ENCODE peak calls at places on chromosomes 5 and 9, in nine cellular contexts. J is foreskin fibroblast, M is H9, P is fibroblast of lung, X is lower leg skin, O is body of pancreas, Q is keratinocyte, B is left lung, S is fibroblast of pulmonary artery. N is an unnamed sample.

GRCh38 chr5:77301447-77301878 is 91.0 kb downstream of the PDE8B start:
- DNase-seq in J (peak), M (no peak), P (peak), X (no peak), O (no peak), Q (no peak), B (no peak), S (peak), N (no peak)

GRCh38 chr5:135212361-135213033 is 178.5 kb upstream of the PITX1 start:
- DNase-seq in J (no peak), M (peak), P (no peak), X (peak), O (no peak), Q (no peak), B (no peak), S (no peak), N (no peak)

GRCh38 chr9:131923132-131923671 is 156.5 kb downstream of the MED27 start:
- DNase-seq in J (no peak), M (no peak), P (no peak), X (no peak), O (no peak), Q (no peak), B (no peak), S (no peak), N (no peak)

GRCh38 chr5:122756263-122756911 is 18.5 kb upstream of the SNX2 start:
- DNase-seq in J (peak), M (no peak), P (peak), X (no peak), O (no peak), Q (no peak), B (no peak), S (peak), N (peak)

GRCh38 chr5:147512640-147513334 is 2.9 kb upstream of the DPYSL3 start:
- DNase-seq in J (peak), M (no peak), P (no peak), X (no peak), O (no peak), Q (no peak), B (no peak), S (no peak), N (no peak)

GRCh38 chr5:96968074-96968473 is 32.2 kb downstream of the LNPEP start:
- DNase-seq in J (peak), M (no peak), P (peak), X (no peak), O (no peak), Q (no peak), B (no peak), S (peak), N (peak)

GRCh38 chr5:34517249-34517648 is 138.9 kb upstream of the RAI14 start:
- DNase-seq in J (peak), M (no peak), P (peak), X (no peak), O (no peak), Q (no peak), B (no peak), S (peak), N (peak)

GRCh38 chr5:105956456-105957177 is 1714.1 kb downstream of the EFNA5 start:
- DNase-seq in J (peak), M (no peak), P (peak), X (no peak), O (no peak), Q (no peak), B (no peak), S (peak), N (peak)

GRCh38 chr5:33852327-33852726 is 39.5 kb downstream of the ADAMTS12 start:
- DNase-seq in J (peak), M (no peak), P (peak), X (no peak), O (no peak), Q (no peak), B (no peak), S (peak), N (no peak)

GRCh38 chr9:129141066-129142041 is 30.1 kb downstream of the PTPA start:
- DNase-seq in J (peak), M (peak), P (peak), X (peak), O (peak), Q (no peak), B (peak), S (peak), N (peak)

GRCh38 chr5:68395844-68396523 is 180.4 kb downstream of the PIK3R1 start:
- DNase-seq in J (no peak), M (no peak), P (no peak), X (no peak), O (peak), Q (no peak), B (no peak), S (no peak), N (no peak)

GRCh38 chr9:77802064-77802463 is 153.9 kb upstream of the GNA14 start:
- DNase-seq in J (no peak), M (no peak), P (no peak), X (no peak), O (no peak), Q (no peak), B (no peak), S (no peak), N (no peak)

GRCh38 chr5:80919678-80920196 is 40.4 kb upstream of the RASGRF2 start:
- DNase-seq in J (no peak), M (no peak), P (no peak), X (no peak), O (no peak), Q (no peak), B (no peak), S (no peak), N (no peak)

GRCh38 chr5:3199941-3200340 is 395.7 kb upstream of the IRX1 start:
- DNase-seq in J (no peak), M (no peak), P (no peak), X (no peak), O (no peak), Q (no peak), B (no peak), S (no peak), N (no peak)

GRCh38 chr9:35910613-35911488 is 1.6 kb downstream of the SPAAR start:
- DNase-seq in J (peak), M (no peak), P (peak), X (peak), O (peak), Q (no peak), B (no peak), S (peak), N (peak)

GRCh38 chr5:142977363-142978051 is 207.3 kb downstream of the ARHGAP26 start:
- DNase-seq in J (peak), M (no peak), P (peak), X (no peak), O (no peak), Q (no peak), B (no peak), S (peak), N (peak)

GRCh38 chr9:131707677-131708612 is 31.9 kb downstream of the RAPGEF1 start:
- DNase-seq in J (peak), M (no peak), P (peak), X (peak), O (peak), Q (no peak), B (peak), S (peak), N (peak)

GRCh38 chr9:105972805-105973204 is 278.5 kb downstream of the TMEM38B start:
- DNase-seq in J (no peak), M (no peak), P (no peak), X (no peak), O (no peak), Q (no peak), B (no peak), S (no peak), N (no peak)

GRCh38 chr5:141486091-141486490 is 1.3 kb downstream of the PCDHGC4 start:
- DNase-seq in J (no peak), M (no peak), P (no peak), X (no peak), O (no peak), Q (no peak), B (no peak), S (no peak), N (no peak)

GRCh38 chr5:57219386-57219785 is 45.5 kb downstream of the GPBP1 start:
- DNase-seq in J (no peak), M (no peak), P (no peak), X (no peak), O (no peak), Q (no peak), B (no peak), S (no peak), N (no peak)

GRCh38 chr5:68817696-68818695 is 275.8 kb upstream of the SLC30A5 start:
- DNase-seq in J (peak), M (peak), P (peak), X (no peak), O (no peak), Q (no peak), B (no peak), S (no peak), N (no peak)

GRCh38 chr9:137370865-137371520 is 52.0 kb downstream of the EXD3 start:
- DNase-seq in J (no peak), M (peak), P (peak), X (peak), O (peak), Q (no peak), B (peak), S (no peak), N (no peak)

GRCh38 chr5:153592081-153592480 is 101.6 kb downstream of the GRIA1 start:
- DNase-seq in J (no peak), M (no peak), P (no peak), X (no peak), O (no peak), Q (no peak), B (no peak), S (no peak), N (no peak)

GRCh38 chr9:5949103-5949699 is 58.5 kb downstream of the MLANA start:
- DNase-seq in J (peak), M (no peak), P (peak), X (peak), O (no peak), Q (no peak), B (no peak), S (peak), N (peak)

GRCh38 chr9:130331573-130331972 is 66.0 kb downstream of the HMCN2 start:
- DNase-seq in J (peak), M (no peak), P (peak), X (no peak), O (peak), Q (no peak), B (no peak), S (peak), N (peak)

GRCh38 chr5:174796711-174797192 is 72.4 kb downstream of the MSX2 start:
- DNase-seq in J (peak), M (no peak), P (no peak), X (peak), O (no peak), Q (no peak), B (no peak), S (no peak), N (no peak)

GRCh38 chr9:16207161-16207560 is 654.3 kb downstream of the CCDC171 start:
- DNase-seq in J (peak), M (no peak), P (peak), X (no peak), O (no peak), Q (no peak), B (no peak), S (peak), N (no peak)

GRCh38 chr5:129460951-129461815 is 1.1 kb downstream of the ADAMTS19 start:
- DNase-seq in J (peak), M (peak), P (peak), X (no peak), O (peak), Q (no peak), B (no peak), S (peak), N (no peak)

GRCh38 chr5:52915176-52915875 is 73.8 kb upstream of the ITGA2 start:
- DNase-seq in J (peak), M (peak), P (peak), X (no peak), O (peak), Q (peak), B (no peak), S (peak), N (peak)

GRCh38 chr5:52925001-52925400 is 64.2 kb upstream of the ITGA2 start:
- DNase-seq in J (no peak), M (no peak), P (no peak), X (no peak), O (no peak), Q (no peak), B (no peak), S (peak), N (peak)

GRCh38 chr5:52922384-52922783 is 66.8 kb upstream of the ITGA2 start:
- DNase-seq in J (peak), M (peak), P (peak), X (no peak), O (peak), Q (peak), B (peak), S (peak), N (peak)

GRCh38 chr5:52924458-52924857 is 64.7 kb upstream of the ITGA2 start:
- DNase-seq in J (no peak), M (no peak), P (no peak), X (no peak), O (no peak), Q (no peak), B (no peak), S (no peak), N (no peak)

DNA sequence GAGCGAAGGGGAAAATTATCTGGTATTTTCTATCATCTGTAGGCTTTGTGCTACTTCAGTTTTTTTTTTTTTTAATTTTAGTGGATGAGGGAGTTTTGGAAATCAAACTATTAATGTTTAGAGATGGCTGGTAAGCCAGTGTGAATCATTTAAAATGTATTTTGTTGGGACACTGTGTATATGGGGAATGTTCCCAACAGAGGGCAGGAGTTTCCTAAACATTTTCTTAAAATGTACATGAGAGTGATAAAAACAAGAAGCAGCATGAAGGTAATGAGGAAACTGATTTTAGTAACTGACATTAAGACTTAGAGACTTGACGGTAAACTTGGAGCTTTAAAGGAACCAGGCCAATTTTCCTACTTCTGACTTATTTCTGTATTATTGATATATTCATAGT is 68.2 kb upstream of the ITGA2 start:
- DNase-seq in J (peak), M (no peak), P (peak), X (no peak), O (no peak), Q (no peak), B (no peak), S (peak), N (peak)
- TF ChIP-seq CTCF in J (no peak), M (no peak), P (no peak), X (no peak), O (no peak), Q (no peak), B (no peak), S (peak), N (no peak)

DNA sequence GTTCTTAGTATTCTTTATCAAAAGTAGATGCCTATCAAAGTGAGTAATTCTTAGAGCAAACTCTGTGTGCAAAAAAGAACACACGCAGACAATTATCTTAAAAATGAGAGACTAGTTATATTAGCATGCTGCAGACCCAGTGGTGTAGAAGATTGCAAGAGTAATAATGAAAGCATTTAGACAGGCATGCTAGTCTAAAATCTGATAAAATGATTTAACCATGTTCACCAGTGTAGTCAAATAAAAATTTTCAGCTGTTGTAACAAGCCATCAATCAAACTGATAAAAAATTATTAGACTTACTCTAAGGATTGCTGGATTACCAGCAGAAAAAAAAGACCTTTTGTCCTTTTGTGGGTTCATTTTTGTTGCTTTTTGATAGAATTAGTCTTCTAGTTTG is 241.9 kb upstream of the TLE4 start:
- DNase-seq in J (no peak), M (no peak), P (peak), X (no peak), O (no peak), Q (no peak), B (no peak), S (no peak), N (no peak)
- TF ChIP-seq CTCF in J (no peak), M (no peak), P (no peak), X (no peak), O (no peak), Q (no peak), B (no peak), S (no peak), N (no peak)

GRCh38 chr9:127225747-127226646 is 38.6 kb upstream of the GARNL3 start:
- DNase-seq in J (peak), M (no peak), P (no peak), X (peak), O (no peak), Q (no peak), B (no peak), S (no peak), N (no peak)

GRCh38 chr9:127223810-127224177 is 40.8 kb upstream of the GARNL3 start:
- DNase-seq in J (no peak), M (no peak), P (no peak), X (peak), O (no peak), Q (no peak), B (no peak), S (no peak), N (no peak)

GRCh38 chr9:127223266-127223665 is 41.3 kb upstream of the GARNL3 start:
- DNase-seq in J (no peak), M (no peak), P (no peak), X (peak), O (no peak), Q (no peak), B (no peak), S (no peak), N (no peak)

GRCh38 chr9:127224178-127224882 is 40.2 kb upstream of the GARNL3 start:
- DNase-seq in J (peak), M (peak), P (peak), X (peak), O (peak), Q (no peak), B (peak), S (peak), N (peak)

DNA sequence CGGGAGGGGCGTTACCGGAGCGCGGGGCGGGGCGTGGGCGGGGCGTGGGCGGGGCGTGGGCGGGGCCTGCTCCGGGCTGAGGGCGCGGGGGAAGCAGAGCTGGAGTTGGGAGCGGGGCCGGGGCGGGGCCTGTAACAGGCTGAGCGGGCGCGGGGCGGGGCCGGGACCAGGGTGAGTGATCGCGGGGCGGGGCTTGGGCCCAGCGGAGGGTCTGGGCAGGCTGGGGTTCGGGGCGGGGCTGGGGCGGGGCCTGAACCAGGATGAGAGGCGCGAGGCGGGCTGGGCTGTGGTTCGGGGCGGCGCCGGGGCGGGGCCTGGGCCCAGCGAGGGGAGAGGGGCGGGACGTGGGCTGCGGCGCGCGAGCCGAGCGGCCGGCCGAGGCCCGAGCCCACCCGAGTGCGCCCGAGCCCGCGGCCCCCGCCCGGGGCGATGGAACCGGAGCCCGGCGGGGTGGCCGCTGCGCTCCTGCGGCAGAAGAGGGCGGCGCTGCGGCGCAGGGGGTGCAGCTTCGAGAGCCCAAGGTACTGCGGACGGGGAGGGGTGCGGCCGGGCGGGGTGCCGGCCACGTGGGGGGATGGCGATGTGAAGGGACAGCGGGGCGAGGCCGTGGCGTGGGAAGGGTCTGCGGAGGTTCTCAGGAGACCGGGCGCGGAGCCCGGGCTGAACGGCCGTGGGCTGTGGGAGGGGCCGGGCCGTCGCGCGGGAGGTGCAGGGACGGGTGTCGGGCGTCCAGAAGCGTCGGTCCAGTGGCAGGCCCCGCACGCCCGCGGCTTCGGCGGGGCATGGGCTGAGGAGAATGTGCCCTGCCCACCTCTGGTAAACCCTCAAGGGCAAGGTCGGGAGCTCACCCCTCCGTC is 39.5 kb upstream of the GARNL3 start:
- DNase-seq in J (peak), M (peak), P (peak), X (peak), O (peak), Q (no peak), B (peak), S (peak), N (peak)
- TF ChIP-seq CTCF in J (no peak), M (no peak), P (no peak), X (no peak), O (no peak), Q (no peak), B (no peak), S (no peak), N (no peak)

GRCh38 chr5:54895816-54896341 is 89.5 kb downstream of the ESM1 start:
- DNase-seq in J (peak), M (no peak), P (peak), X (no peak), O (peak), Q (no peak), B (no peak), S (peak), N (peak)
- TF ChIP-seq CTCF in J (peak), M (peak), P (peak), X (no peak), O (peak), Q (peak), B (no peak), S (peak), N (peak)

DNA sequence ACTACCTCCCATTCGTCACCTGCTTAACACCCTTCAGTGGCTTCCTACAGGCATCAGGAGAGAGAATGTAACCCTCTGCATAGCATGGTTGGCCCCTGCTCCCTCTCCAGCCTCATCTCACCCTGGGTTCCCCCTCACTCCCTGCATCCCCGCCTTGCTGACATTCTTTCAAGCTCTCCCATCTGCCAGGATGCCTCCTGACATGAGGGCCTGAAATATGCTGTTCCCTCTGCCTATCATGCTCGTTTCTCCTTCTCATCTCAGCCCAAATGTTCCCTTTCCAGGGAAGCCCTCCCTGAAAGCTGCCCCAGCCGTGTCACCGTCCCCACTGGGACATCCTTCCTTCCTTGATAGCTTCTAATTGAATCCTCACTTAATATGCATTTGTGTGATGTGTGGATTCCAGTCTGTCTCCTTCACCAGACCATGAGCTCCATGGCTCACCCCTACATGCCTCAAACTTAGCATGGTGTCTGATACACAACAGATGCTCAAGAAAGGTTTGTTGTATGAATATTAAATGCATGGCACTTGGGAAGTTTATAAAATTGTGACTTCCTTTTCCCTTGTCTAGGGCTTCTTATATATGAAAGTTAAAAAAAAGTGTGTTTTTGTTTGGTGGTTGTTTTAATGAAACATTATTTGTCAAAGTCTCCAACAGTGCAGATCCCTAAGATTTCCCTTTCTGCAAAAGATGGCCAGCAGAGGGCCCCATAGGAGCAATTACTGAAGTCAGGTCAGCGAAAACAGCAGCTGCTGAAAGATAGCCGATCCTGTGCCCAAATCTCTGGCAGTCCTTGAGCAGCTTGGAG is 7.3 kb upstream of the C5orf58 start:
- DNase-seq in J (peak), M (peak), P (peak), X (peak), O (peak), Q (no peak), B (peak), S (peak), N (peak)
- TF ChIP-seq CTCF in J (peak), M (peak), P (peak), X (no peak), O (peak), Q (peak), B (peak), S (peak), N (peak)

GRCh38 chr9:108125541-108125940 is 636.0 kb upstream of the KLF4 start:
- DNase-seq in J (no peak), M (peak), P (no peak), X (no peak), O (no peak), Q (no peak), B (no peak), S (no peak), N (peak)
- TF ChIP-seq CTCF in J (peak), M (peak), P (peak), X (no peak), O (no peak), Q (peak), B (no peak), S (peak), N (peak)

N was measured in MCF 10A.